ENCODE peak calls at places on chromosomes 7 and 10, in five cellular contexts. N, D, W, X and R are unnamed samples.

GRCh38 chr10:31745612-31746376 is 182.8 kb downstream of the ARHGAP12 start:
- DNase-seq in W (peak), N (no peak), D (no peak), X (no peak), R (no peak)

GRCh38 chr7:38478404-38478803 is 152.8 kb downstream of the AMPH start:
- DNase-seq in X (no peak), N (no peak), W (no peak), D (no peak), R (no peak)

GRCh38 chr7:106952658-106953231 is 87.7 kb downstream of the PIK3CG start:
- DNase-seq in W (no peak), N (peak), X (no peak), D (no peak), R (no peak)

GRCh38 chr7:76302299-76303056 is at the start of gene HSPB1:
- DNase-seq in N (peak), X (peak), D (peak), W (peak), R (peak)

GRCh38 chr10:89182894-89183293 is 24.2 kb downstream of the CH25H start:
- DNase-seq in D (no peak), N (no peak), X (no peak), W (no peak), R (no peak)

GRCh38 chr7:148116195-148116594 is 474.4 kb upstream of the C7orf33 start:
- DNase-seq in X (no peak), N (no peak), W (no peak), D (no peak), R (no peak)

GRCh38 chr7:117834983-117835664 is 38.1 kb downstream of the CTTNBP2 start:
- DNase-seq in W (no peak), N (peak), D (no peak), X (no peak), R (no peak)

GRCh38 chr7:105776986-105777910 is 99.2 kb downstream of the ATXN7L1 start:
- DNase-seq in N (no peak), X (no peak), W (no peak), D (no peak), R (no peak)

GRCh38 chr7:82694020-82694419 is 250.4 kb upstream of the CACNA2D1 start:
- DNase-seq in W (no peak), X (no peak), D (no peak), N (no peak), R (peak)

GRCh38 chr7:121515651-121516401 is 119.7 kb upstream of the FAM3C start:
- DNase-seq in X (no peak), W (no peak), N (no peak), D (no peak), R (no peak)

GRCh38 chr7:47570649-47571050 is 11.3 kb downstream of the TNS3 start:
- DNase-seq in X (no peak), N (no peak), D (no peak), W (no peak), R (no peak)

GRCh38 chr10:21600804-21601512 is 66.9 kb downstream of the MLLT10 start:
- DNase-seq in N (no peak), W (peak), D (no peak), X (no peak), R (no peak)

GRCh38 chr10:122931088-122931958 is 20.9 kb downstream of the FAM24A start:
- DNase-seq in X (no peak), D (no peak), N (peak), W (no peak), R (no peak)

GRCh38 chr10:44572146-44572545 is 187.2 kb upstream of the CXCL12 start:
- DNase-seq in D (no peak), N (no peak), X (no peak), W (no peak), R (no peak)

GRCh38 chr7:116588641-116589594 is 64.1 kb downstream of the CAV1 start:
- DNase-seq in X (no peak), D (no peak), N (peak), W (peak), R (peak)

GRCh38 chr10:66353422-66353821 is 572.4 kb upstream of the LRRTM3 start:
- DNase-seq in D (no peak), W (no peak), X (no peak), N (no peak), R (no peak)

GRCh38 chr7:98754041-98754479 is 115.8 kb downstream of the TMEM130 start:
- DNase-seq in W (no peak), N (peak), D (no peak), X (peak), R (peak)

GRCh38 chr7:123003539-123004126 is 8.1 kb upstream of the TAS2R16 start:
- DNase-seq in D (no peak), N (no peak), W (no peak), X (no peak), R (no peak)

GRCh38 chr10:9900765-9901164 is 1116.9 kb upstream of the CELF2 start:
- DNase-seq in D (no peak), N (no peak), W (no peak), X (no peak), R (no peak)

GRCh38 chr7:134886353-134887057 is 99.8 kb upstream of the AGBL3 start:
- DNase-seq in N (no peak), D (no peak), X (no peak), W (peak), R (no peak)
- TF ChIP-seq JUND in N (no peak), D (no peak), X (no peak), W (no peak), R (peak)

DNA sequence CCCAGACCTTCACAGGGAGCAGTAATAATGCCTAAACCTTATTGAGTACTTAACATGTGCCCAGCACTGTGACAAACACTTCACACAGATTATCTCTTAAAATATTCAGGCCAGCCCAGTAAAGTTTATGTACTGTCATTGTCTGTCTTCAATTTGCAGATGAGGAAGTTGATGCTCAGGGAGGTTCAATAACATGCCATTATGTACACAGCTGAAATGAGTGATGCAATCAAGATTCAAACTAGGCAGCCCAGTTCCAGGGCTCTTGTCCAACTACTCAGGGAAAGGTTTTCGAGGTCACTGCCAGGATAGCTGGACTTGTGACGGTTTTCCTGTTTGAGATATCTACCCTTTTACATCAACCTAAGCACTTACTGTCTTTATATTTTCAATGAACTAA is 56.1 kb downstream of the AUTS2 start:
- DNase-seq in N (no peak), X (no peak), W (no peak), D (no peak), R (no peak)
- TF ChIP-seq GABPA in N (peak), X (no peak), W (no peak), D (no peak), R (no peak)

DNA sequence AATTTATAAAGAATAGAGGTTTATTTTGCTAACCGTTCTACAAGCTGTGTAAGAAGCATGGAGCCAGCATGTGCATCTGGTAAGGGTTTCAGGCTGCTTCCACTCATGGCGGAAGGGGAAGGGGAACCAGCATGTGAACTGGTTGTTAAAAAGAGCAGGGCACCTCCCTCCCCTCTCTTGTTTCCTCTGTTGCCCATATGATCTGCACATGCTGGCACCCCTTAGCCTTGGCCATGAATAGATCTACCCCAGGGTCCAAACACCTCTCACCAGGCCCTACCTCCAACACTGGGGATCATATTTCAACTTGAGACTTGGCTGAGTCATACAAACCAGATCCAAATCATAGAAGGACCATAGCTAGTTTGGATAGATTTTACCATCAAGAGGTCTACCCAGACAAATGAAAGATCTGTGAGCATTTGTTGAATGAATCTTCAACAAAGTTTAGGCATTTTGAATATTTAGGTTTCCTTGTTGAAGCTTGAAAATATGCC is 36.0 kb upstream of the NRP1 start:
- DNase-seq in D (no peak), X (no peak), W (no peak), N (no peak), R (no peak)
- TF ChIP-seq JUND in D (no peak), X (no peak), W (no peak), N (no peak), R (no peak)

DNA sequence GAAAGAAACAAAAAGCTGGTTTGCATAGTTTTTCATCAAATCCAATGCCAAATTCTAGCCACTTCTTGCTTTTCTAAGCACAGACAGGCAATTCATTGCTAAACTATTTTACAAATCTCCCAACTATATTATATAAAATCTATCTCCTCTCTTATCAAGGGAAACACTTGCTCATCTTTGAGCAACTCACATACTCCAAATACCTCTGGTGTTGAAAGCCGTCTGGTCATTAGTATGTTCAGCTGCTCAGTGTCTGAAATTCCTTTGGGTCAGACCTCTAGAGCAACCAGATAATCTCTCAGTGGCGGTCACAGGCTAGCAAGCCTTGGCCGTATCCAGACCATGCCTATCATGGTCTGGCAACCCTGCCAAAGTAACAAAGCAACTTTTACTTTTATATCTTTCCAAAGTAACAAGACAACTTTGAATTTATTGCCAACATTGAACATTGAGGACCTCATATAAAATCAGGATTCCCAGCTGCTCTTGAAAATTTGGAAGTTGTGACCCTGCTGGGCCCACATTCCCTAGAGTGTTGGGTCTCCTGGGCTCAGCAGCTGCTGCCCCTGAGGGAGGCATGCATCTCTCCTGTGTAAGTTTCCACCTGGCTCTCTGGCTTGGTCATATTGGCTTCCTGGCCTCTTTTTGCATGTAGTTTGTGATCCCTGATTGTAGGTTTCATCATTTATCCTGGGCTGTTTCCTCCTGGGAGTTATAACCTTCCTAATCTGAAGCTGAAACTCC is 56.8 kb upstream of the LANCL2 start:
- DNase-seq in X (no peak), W (peak), N (no peak), D (no peak), R (no peak)
- TF ChIP-seq GABPA in X (no peak), W (no peak), N (no peak), D (no peak), R (no peak)

GRCh38 chr7:15284406-15284805 is 277.4 kb downstream of the AGMO start:
- DNase-seq in X (no peak), W (no peak), D (no peak), N (no peak), R (no peak)

GRCh38 chr7:15280078-15280734 is 281.6 kb downstream of the AGMO start:
- DNase-seq in X (peak), N (no peak), W (no peak), D (no peak), R (no peak)
- TF ChIP-seq JUND in X (no peak), N (no peak), W (no peak), D (no peak), R (no peak)

GRCh38 chr10:69358148-69358795 is 58.4 kb downstream of the TACR2 start:
- DNase-seq in X (no peak), D (no peak), W (no peak), N (no peak), R (no peak)
- TF ChIP-seq GABPA in X (no peak), D (no peak), W (no peak), N (no peak), R (no peak)

DNA sequence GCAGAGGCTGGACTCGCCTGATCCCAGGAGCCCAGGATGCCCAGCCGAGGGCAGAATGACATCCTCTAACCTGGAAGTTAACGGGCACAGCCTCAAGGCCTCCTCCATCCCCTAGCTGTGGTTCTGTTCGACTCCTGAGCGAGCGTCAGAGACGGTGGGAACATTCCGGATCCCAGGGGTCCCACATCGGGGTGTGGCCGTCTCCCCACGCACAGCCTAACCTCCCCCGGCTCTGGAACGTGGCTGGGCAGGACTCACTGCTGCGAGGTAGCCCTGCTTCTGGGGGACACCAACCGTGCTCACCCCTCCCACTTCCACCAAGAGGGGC is 8.4 kb downstream of the FOXL3 start:
- DNase-seq in X (no peak), W (no peak), D (no peak), N (no peak), R (no peak)
- TF ChIP-seq JUND in X (no peak), W (no peak), D (no peak), N (no peak), R (no peak)

GRCh38 chr10:14072541-14072940 is 258.2 kb downstream of the FRMD4A start:
- DNase-seq in N (no peak), X (no peak), D (no peak), W (no peak), R (no peak)
- TF ChIP-seq GABPA in N (no peak), X (no peak), D (no peak), W (no peak), R (no peak)

GRCh38 chr10:104247513-104248146 is 7.1 kb upstream of the GSTO1 start:
- DNase-seq in N (no peak), X (no peak), W (no peak), D (no peak), R (no peak)
- TF ChIP-seq JUND in N (no peak), X (no peak), W (no peak), D (no peak), R (no peak)